ENCODE peak calls at places on chromosomes 6 and 20, in eight cellular contexts. One of them, this sample, is unnamed.

GRCh38 chr6:25088513-25088912 is 152.8 kb upstream of the RIPOR2 start:
- DNase-seq in GM13977: no peak
- DNase-seq in effector memory CD8-positive, alpha-beta T cell: no peak
- DNase-seq in GM04504: peak; percentile 47
- DNase-seq in right cardiac atrium: no peak
- DNase-seq in RPMI7951: peak; percentile 72
- DNase-seq in activated naive CD4-positive, alpha-beta T cell treated with Interleukin-2 at 50 U/mL for 16 hours: no peak
- DNase-seq in NCI-H2081: no peak
- DNase-seq in this sample: no peak

GRCh38 chr6:158869010-158869603 is 49.9 kb upstream of the EZR start:
- DNase-seq in GM13977: no peak
- DNase-seq in effector memory CD8-positive, alpha-beta T cell: no peak
- DNase-seq in GM04504: no peak
- DNase-seq in right cardiac atrium: no peak
- DNase-seq in RPMI7951: no peak
- DNase-seq in activated naive CD4-positive, alpha-beta T cell treated with Interleukin-2 at 50 U/mL for 16 hours: no peak
- DNase-seq in NCI-H2081: peak; percentile 64
- DNase-seq in this sample: no peak

GRCh38 chr20:62578294-62578897 is 63.9 kb upstream of the SLCO4A1 start:
- DNase-seq in GM13977: no peak
- DNase-seq in effector memory CD8-positive, alpha-beta T cell: no peak
- DNase-seq in GM04504: no peak
- DNase-seq in right cardiac atrium: no peak
- DNase-seq in RPMI7951: no peak
- DNase-seq in activated naive CD4-positive, alpha-beta T cell treated with Interleukin-2 at 50 U/mL for 16 hours: no peak
- DNase-seq in NCI-H2081: no peak
- DNase-seq in this sample: no peak

GRCh38 chr6:113184291-113184690 is 672.9 kb upstream of the MARCKS start:
- DNase-seq in GM13977: no peak
- DNase-seq in effector memory CD8-positive, alpha-beta T cell: no peak
- DNase-seq in GM04504: peak; percentile 92
- DNase-seq in right cardiac atrium: no peak
- DNase-seq in RPMI7951: peak; percentile 63
- DNase-seq in activated naive CD4-positive, alpha-beta T cell treated with Interleukin-2 at 50 U/mL for 16 hours: no peak
- DNase-seq in NCI-H2081: no peak
- DNase-seq in this sample: no peak

GRCh38 chr20:41154436-41155176 is 17.3 kb downstream of the PLCG1 start:
- DNase-seq in GM13977: no peak
- DNase-seq in effector memory CD8-positive, alpha-beta T cell: no peak
- DNase-seq in GM04504: no peak
- DNase-seq in right cardiac atrium: peak; percentile 47
- DNase-seq in RPMI7951: no peak
- DNase-seq in activated naive CD4-positive, alpha-beta T cell treated with Interleukin-2 at 50 U/mL for 16 hours: no peak
- DNase-seq in NCI-H2081: no peak
- DNase-seq in this sample: no peak

GRCh38 chr20:64055893-64056638 is 6.6 kb upstream of the SOX18 start:
- DNase-seq in GM13977: peak; percentile 63
- DNase-seq in effector memory CD8-positive, alpha-beta T cell: no peak
- DNase-seq in GM04504: no peak
- DNase-seq in right cardiac atrium: peak; percentile 84
- DNase-seq in RPMI7951: peak; percentile 43
- DNase-seq in activated naive CD4-positive, alpha-beta T cell treated with Interleukin-2 at 50 U/mL for 16 hours: no peak
- DNase-seq in NCI-H2081: no peak
- DNase-seq in this sample: no peak

GRCh38 chr6:82015043-82015442 is 232.5 kb downstream of the IBTK start:
- DNase-seq in GM13977: no peak
- DNase-seq in effector memory CD8-positive, alpha-beta T cell: no peak
- DNase-seq in GM04504: no peak
- DNase-seq in right cardiac atrium: no peak
- DNase-seq in RPMI7951: peak; percentile 62
- DNase-seq in activated naive CD4-positive, alpha-beta T cell treated with Interleukin-2 at 50 U/mL for 16 hours: no peak
- DNase-seq in NCI-H2081: no peak
- DNase-seq in this sample: no peak

GRCh38 chr6:39992861-39993622 is 58.8 kb upstream of the MOCS1 start:
- DNase-seq in GM13977: no peak
- DNase-seq in effector memory CD8-positive, alpha-beta T cell: no peak
- DNase-seq in GM04504: no peak
- DNase-seq in right cardiac atrium: no peak
- DNase-seq in RPMI7951: no peak
- DNase-seq in activated naive CD4-positive, alpha-beta T cell treated with Interleukin-2 at 50 U/mL for 16 hours: no peak
- DNase-seq in NCI-H2081: no peak
- DNase-seq in this sample: no peak

GRCh38 chr6:35419431-35419830 is 32.7 kb upstream of the FANCE start:
- DNase-seq in GM13977: no peak
- DNase-seq in effector memory CD8-positive, alpha-beta T cell: no peak
- DNase-seq in GM04504: peak; percentile 21
- DNase-seq in right cardiac atrium: no peak
- DNase-seq in RPMI7951: no peak
- DNase-seq in activated naive CD4-positive, alpha-beta T cell treated with Interleukin-2 at 50 U/mL for 16 hours: no peak
- DNase-seq in NCI-H2081: no peak
- DNase-seq in this sample: no peak

GRCh38 chr6:104186836-104187235 is 672.9 kb downstream of the HACE1 start:
- DNase-seq in GM13977: no peak
- DNase-seq in effector memory CD8-positive, alpha-beta T cell: no peak
- DNase-seq in GM04504: no peak
- DNase-seq in right cardiac atrium: no peak
- DNase-seq in RPMI7951: no peak
- DNase-seq in activated naive CD4-positive, alpha-beta T cell treated with Interleukin-2 at 50 U/mL for 16 hours: no peak
- DNase-seq in NCI-H2081: no peak
- DNase-seq in this sample: no peak

GRCh38 chr6:42349753-42350573 is 101.8 kb downstream of the TRERF1 start:
- DNase-seq in GM13977: no peak
- DNase-seq in effector memory CD8-positive, alpha-beta T cell: no peak
- DNase-seq in GM04504: peak; percentile 61
- DNase-seq in right cardiac atrium: no peak
- DNase-seq in RPMI7951: peak; percentile 94
- DNase-seq in activated naive CD4-positive, alpha-beta T cell treated with Interleukin-2 at 50 U/mL for 16 hours: no peak
- DNase-seq in NCI-H2081: no peak
- DNase-seq in this sample: no peak

GRCh38 chr6:15987569-15987968 is 141.3 kb upstream of the MYLIP start:
- DNase-seq in GM13977: no peak
- DNase-seq in effector memory CD8-positive, alpha-beta T cell: no peak
- DNase-seq in GM04504: no peak
- DNase-seq in right cardiac atrium: no peak
- DNase-seq in RPMI7951: peak; percentile 68
- DNase-seq in activated naive CD4-positive, alpha-beta T cell treated with Interleukin-2 at 50 U/mL for 16 hours: no peak
- DNase-seq in NCI-H2081: no peak
- DNase-seq in this sample: no peak

GRCh38 chr6:36364669-36365479 is 22.6 kb downstream of the ETV7 start:
- DNase-seq in GM13977: peak; percentile 83
- DNase-seq in effector memory CD8-positive, alpha-beta T cell: no peak
- DNase-seq in GM04504: no peak
- DNase-seq in right cardiac atrium: no peak
- DNase-seq in RPMI7951: no peak
- DNase-seq in activated naive CD4-positive, alpha-beta T cell treated with Interleukin-2 at 50 U/mL for 16 hours: no peak
- DNase-seq in NCI-H2081: no peak
- DNase-seq in this sample: no peak

GRCh38 chr6:89117285-89118108 is at the start of gene SRSF12:
- DNase-seq in GM13977: peak; percentile 91
- DNase-seq in effector memory CD8-positive, alpha-beta T cell: peak; percentile 30
- DNase-seq in GM04504: no peak
- DNase-seq in right cardiac atrium: peak; percentile 61
- DNase-seq in RPMI7951: peak; percentile 9
- DNase-seq in activated naive CD4-positive, alpha-beta T cell treated with Interleukin-2 at 50 U/mL for 16 hours: peak; percentile 36
- DNase-seq in NCI-H2081: peak; percentile 27
- DNase-seq in this sample: peak; percentile 35

GRCh38 chr6:142857609-142858195 is 87.3 kb downstream of the HIVEP2 start:
- DNase-seq in GM13977: no peak
- DNase-seq in effector memory CD8-positive, alpha-beta T cell: no peak
- DNase-seq in GM04504: no peak
- DNase-seq in right cardiac atrium: no peak
- DNase-seq in RPMI7951: no peak
- DNase-seq in activated naive CD4-positive, alpha-beta T cell treated with Interleukin-2 at 50 U/mL for 16 hours: no peak
- DNase-seq in NCI-H2081: no peak
- DNase-seq in this sample: peak; percentile 14

GRCh38 chr6:165827190-165827518 is 164.1 kb upstream of the PDE10A start:
- DNase-seq in GM13977: no peak
- DNase-seq in effector memory CD8-positive, alpha-beta T cell: no peak
- DNase-seq in GM04504: no peak
- DNase-seq in right cardiac atrium: no peak
- DNase-seq in RPMI7951: no peak
- DNase-seq in activated naive CD4-positive, alpha-beta T cell treated with Interleukin-2 at 50 U/mL for 16 hours: no peak
- DNase-seq in NCI-H2081: no peak
- DNase-seq in this sample: no peak

GRCh38 chr6:159970659-159971063 is 1.8 kb downstream of the IGF2R start:
- DNase-seq in GM13977: no peak
- DNase-seq in effector memory CD8-positive, alpha-beta T cell: no peak
- DNase-seq in GM04504: no peak
- DNase-seq in right cardiac atrium: no peak
- DNase-seq in RPMI7951: no peak
- DNase-seq in activated naive CD4-positive, alpha-beta T cell treated with Interleukin-2 at 50 U/mL for 16 hours: no peak
- DNase-seq in NCI-H2081: no peak
- DNase-seq in this sample: no peak

GRCh38 chr6:141968632-141969031 is 164.1 kb upstream of the GJE1 start:
- DNase-seq in GM13977: no peak
- DNase-seq in effector memory CD8-positive, alpha-beta T cell: no peak
- DNase-seq in GM04504: no peak
- DNase-seq in right cardiac atrium: no peak
- DNase-seq in RPMI7951: no peak
- DNase-seq in activated naive CD4-positive, alpha-beta T cell treated with Interleukin-2 at 50 U/mL for 16 hours: no peak
- DNase-seq in NCI-H2081: no peak
- DNase-seq in this sample: no peak

GRCh38 chr6:19472850-19473249 is 364.3 kb upstream of the ID4 start:
- DNase-seq in GM13977: no peak
- DNase-seq in effector memory CD8-positive, alpha-beta T cell: no peak
- DNase-seq in GM04504: no peak
- DNase-seq in right cardiac atrium: no peak
- DNase-seq in RPMI7951: no peak
- DNase-seq in activated naive CD4-positive, alpha-beta T cell treated with Interleukin-2 at 50 U/mL for 16 hours: no peak
- DNase-seq in NCI-H2081: no peak
- DNase-seq in this sample: no peak

GRCh38 chr20:49279677-49280462 is 2.0 kb upstream of the ZNFX1 start:
- DNase-seq in GM13977: no peak
- DNase-seq in effector memory CD8-positive, alpha-beta T cell: no peak
- DNase-seq in GM04504: no peak
- DNase-seq in right cardiac atrium: no peak
- DNase-seq in RPMI7951: no peak
- DNase-seq in activated naive CD4-positive, alpha-beta T cell treated with Interleukin-2 at 50 U/mL for 16 hours: no peak
- DNase-seq in NCI-H2081: no peak
- DNase-seq in this sample: no peak

GRCh38 chr20:6590891-6591679 is 176.4 kb upstream of the BMP2 start:
- DNase-seq in GM13977: no peak
- DNase-seq in effector memory CD8-positive, alpha-beta T cell: no peak
- DNase-seq in GM04504: peak; percentile 31
- DNase-seq in right cardiac atrium: no peak
- DNase-seq in RPMI7951: peak; percentile 87
- DNase-seq in activated naive CD4-positive, alpha-beta T cell treated with Interleukin-2 at 50 U/mL for 16 hours: no peak
- DNase-seq in NCI-H2081: no peak
- DNase-seq in this sample: no peak

GRCh38 chr6:56866917-56867522 is 87.9 kb upstream of the BEND6 start:
- DNase-seq in GM13977: no peak
- DNase-seq in effector memory CD8-positive, alpha-beta T cell: no peak
- DNase-seq in GM04504: no peak
- DNase-seq in right cardiac atrium: no peak
- DNase-seq in RPMI7951: peak; percentile 38
- DNase-seq in activated naive CD4-positive, alpha-beta T cell treated with Interleukin-2 at 50 U/mL for 16 hours: no peak
- DNase-seq in NCI-H2081: no peak
- DNase-seq in this sample: no peak

GRCh38 chr6:77474973-77475372 is 11.7 kb upstream of the HTR1B start:
- DNase-seq in GM13977: no peak
- DNase-seq in effector memory CD8-positive, alpha-beta T cell: no peak
- DNase-seq in GM04504: no peak
- DNase-seq in right cardiac atrium: no peak
- DNase-seq in RPMI7951: no peak
- DNase-seq in activated naive CD4-positive, alpha-beta T cell treated with Interleukin-2 at 50 U/mL for 16 hours: no peak
- DNase-seq in NCI-H2081: no peak
- DNase-seq in this sample: no peak

GRCh38 chr20:3093861-3094361 is 9.4 kb upstream of the AVP start:
- DNase-seq in GM13977: no peak
- DNase-seq in effector memory CD8-positive, alpha-beta T cell: no peak
- DNase-seq in GM04504: no peak
- DNase-seq in right cardiac atrium: no peak
- DNase-seq in RPMI7951: no peak
- DNase-seq in activated naive CD4-positive, alpha-beta T cell treated with Interleukin-2 at 50 U/mL for 16 hours: no peak
- DNase-seq in NCI-H2081: no peak
- DNase-seq in this sample: peak; percentile 72

GRCh38 chr6:111663692-111664564 is 58.2 kb upstream of the TRAF3IP2 start:
- DNase-seq in GM13977: no peak
- DNase-seq in effector memory CD8-positive, alpha-beta T cell: no peak
- DNase-seq in GM04504: peak; percentile 41
- DNase-seq in right cardiac atrium: peak; percentile 74
- DNase-seq in RPMI7951: peak; percentile 86
- DNase-seq in activated naive CD4-positive, alpha-beta T cell treated with Interleukin-2 at 50 U/mL for 16 hours: no peak
- DNase-seq in NCI-H2081: no peak
- DNase-seq in this sample: no peak

GRCh38 chr6:125363360-125364121 is 61.8 kb upstream of the HDDC2 start:
- DNase-seq in GM13977: no peak
- DNase-seq in effector memory CD8-positive, alpha-beta T cell: no peak
- DNase-seq in GM04504: no peak
- DNase-seq in right cardiac atrium: peak; percentile 65
- DNase-seq in RPMI7951: peak; percentile 65
- DNase-seq in activated naive CD4-positive, alpha-beta T cell treated with Interleukin-2 at 50 U/mL for 16 hours: no peak
- DNase-seq in NCI-H2081: peak; percentile 27
- DNase-seq in this sample: no peak

GRCh38 chr20:63961664-63962425 is 5.6 kb upstream of the UCKL1 start:
- DNase-seq in GM13977: no peak
- DNase-seq in effector memory CD8-positive, alpha-beta T cell: no peak
- DNase-seq in GM04504: no peak
- DNase-seq in right cardiac atrium: peak; percentile 12
- DNase-seq in RPMI7951: no peak
- DNase-seq in activated naive CD4-positive, alpha-beta T cell treated with Interleukin-2 at 50 U/mL for 16 hours: no peak
- DNase-seq in NCI-H2081: no peak
- DNase-seq in this sample: no peak

GRCh38 chr6:22363966-22364296 is 67.1 kb upstream of the PRL start:
- DNase-seq in GM13977: no peak
- DNase-seq in effector memory CD8-positive, alpha-beta T cell: no peak
- DNase-seq in GM04504: no peak
- DNase-seq in right cardiac atrium: no peak
- DNase-seq in RPMI7951: no peak
- DNase-seq in activated naive CD4-positive, alpha-beta T cell treated with Interleukin-2 at 50 U/mL for 16 hours: no peak
- DNase-seq in NCI-H2081: no peak
- DNase-seq in this sample: no peak

GRCh38 chr20:11140359-11140758 is 466.6 kb upstream of the JAG1 start:
- DNase-seq in GM13977: no peak
- DNase-seq in effector memory CD8-positive, alpha-beta T cell: no peak
- DNase-seq in GM04504: peak; percentile 63
- DNase-seq in right cardiac atrium: no peak
- DNase-seq in RPMI7951: peak; percentile 73
- DNase-seq in activated naive CD4-positive, alpha-beta T cell treated with Interleukin-2 at 50 U/mL for 16 hours: no peak
- DNase-seq in NCI-H2081: no peak
- DNase-seq in this sample: no peak

GRCh38 chr6:11278207-11278559 is 45.7 kb upstream of the NEDD9 start:
- DNase-seq in GM13977: peak; percentile 38
- DNase-seq in effector memory CD8-positive, alpha-beta T cell: peak; percentile 8
- DNase-seq in GM04504: no peak
- DNase-seq in right cardiac atrium: no peak
- DNase-seq in RPMI7951: no peak
- DNase-seq in activated naive CD4-positive, alpha-beta T cell treated with Interleukin-2 at 50 U/mL for 16 hours: peak; percentile 58
- DNase-seq in NCI-H2081: no peak
- DNase-seq in this sample: no peak

GRCh38 chr6:10659697-10660348 is 34.6 kb downstream of the C6orf52 start:
- DNase-seq in GM13977: no peak
- DNase-seq in effector memory CD8-positive, alpha-beta T cell: no peak
- DNase-seq in GM04504: no peak
- DNase-seq in right cardiac atrium: no peak
- DNase-seq in RPMI7951: no peak
- DNase-seq in activated naive CD4-positive, alpha-beta T cell treated with Interleukin-2 at 50 U/mL for 16 hours: no peak
- DNase-seq in NCI-H2081: no peak
- DNase-seq in this sample: no peak

GRCh38 chr6:15907914-15908518 is 220.9 kb upstream of the MYLIP start:
- DNase-seq in GM13977: no peak
- DNase-seq in effector memory CD8-positive, alpha-beta T cell: no peak
- DNase-seq in GM04504: no peak
- DNase-seq in right cardiac atrium: no peak
- DNase-seq in RPMI7951: no peak
- DNase-seq in activated naive CD4-positive, alpha-beta T cell treated with Interleukin-2 at 50 U/mL for 16 hours: no peak
- DNase-seq in NCI-H2081: no peak
- DNase-seq in this sample: no peak

GRCh38 chr20:44765647-44766367 is 20.1 kb downstream of the KCNK15 start:
- DNase-seq in GM13977: no peak
- DNase-seq in effector memory CD8-positive, alpha-beta T cell: no peak
- DNase-seq in GM04504: no peak
- DNase-seq in right cardiac atrium: no peak
- DNase-seq in RPMI7951: no peak
- DNase-seq in activated naive CD4-positive, alpha-beta T cell treated with Interleukin-2 at 50 U/mL for 16 hours: no peak
- DNase-seq in NCI-H2081: no peak
- DNase-seq in this sample: no peak

GRCh38 chr6:36934868-36935267 is 19.7 kb upstream of the PI16 start:
- DNase-seq in GM13977: no peak
- DNase-seq in effector memory CD8-positive, alpha-beta T cell: no peak
- DNase-seq in GM04504: no peak
- DNase-seq in right cardiac atrium: no peak
- DNase-seq in RPMI7951: no peak
- DNase-seq in activated naive CD4-positive, alpha-beta T cell treated with Interleukin-2 at 50 U/mL for 16 hours: no peak
- DNase-seq in NCI-H2081: no peak
- DNase-seq in this sample: no peak

This sample was measured in naive thymus-derived CD8-positive, alpha-beta T cell.